ENCODE peak calls at places on chromosomes 3 and 15, in six cellular contexts. U, T, S, Q, G and Z are unnamed samples. For H3K9me3, the result is how much of the 10 kb centered on the place peaks cover.

GRCh38 chr15:88902846-88903245 is 7.5 kb upstream of the HAPLN3 start:
- DNase-seq in U (no peak), G (no peak), T (no peak), S (no peak), Q (no peak), Z (no peak)

GRCh38 chr3:127585163-127585812 is 5.2 kb downstream of the TPRA1 start:
- DNase-seq in T (no peak), S (no peak), G (no peak), Q (peak), U (peak), Z (no peak)

GRCh38 chr3:154791611-154792010 is 288.5 kb upstream of the MME start:
- DNase-seq in G (no peak), T (no peak), S (no peak), U (no peak), Q (no peak), Z (no peak)

GRCh38 chr15:57560976-57561711 is 30.6 kb upstream of the MYZAP start:
- DNase-seq in S (no peak), Q (peak), U (peak), T (peak), G (peak), Z (peak)

GRCh38 chr3:13288732-13289718 is 131.1 kb downstream of the NUP210 start:
- DNase-seq in T (no peak), Q (no peak), S (peak), U (no peak), G (no peak), Z (no peak)

GRCh38 chr15:99729920-99730319 is 3.3 kb downstream of the LYSMD4 start:
- DNase-seq in S (no peak), G (no peak), T (no peak), Q (peak), U (peak), Z (no peak)

GRCh38 chr3:131393868-131394267 is 12.3 kb downstream of the NUDT16 start:
- DNase-seq in T (no peak), S (no peak), U (no peak), G (no peak), Q (peak), Z (no peak)

GRCh38 chr15:73677146-73677607 is 7.0 kb upstream of the CD276 start:
- DNase-seq in S (no peak), G (peak), U (peak), T (no peak), Q (peak), Z (peak)

GRCh38 chr3:171445805-171446204 is 14.4 kb downstream of the TNIK start:
- DNase-seq in U (no peak), S (no peak), G (no peak), Q (no peak), T (no peak), Z (no peak)

GRCh38 chr3:104825116-104825515 is 541.6 kb upstream of the ALCAM start:
- DNase-seq in T (no peak), G (no peak), U (no peak), Q (peak), S (no peak), Z (no peak)

GRCh38 chr3:100590114-100590839 is 19.1 kb upstream of the ADGRG7 start:
- DNase-seq in T (peak), U (peak), Q (peak), S (no peak), G (peak), Z (no peak)

GRCh38 chr3:184609861-184610365 is 48.3 kb downstream of the EPHB3 start:
- DNase-seq in S (peak), G (no peak), U (no peak), T (no peak), Q (no peak), Z (no peak)

GRCh38 chr3:122782804-122783203 is 10.8 kb downstream of the HSPBAP1 start:
- DNase-seq in U (no peak), T (no peak), S (no peak), Q (no peak), G (no peak), Z (no peak)

GRCh38 chr3:114093596-114093995 is 37.1 kb downstream of the QTRT2 start:
- DNase-seq in Q (peak), T (peak), S (no peak), G (peak), U (peak), Z (peak)

GRCh38 chr15:31197497-31198414 is 96.2 kb upstream of the TRPM1 start:
- DNase-seq in T (no peak), S (peak), G (peak), U (peak), Q (peak), Z (peak)

GRCh38 chr3:53219897-53220483 is 35.8 kb downstream of the TKT start:
- DNase-seq in S (peak), U (peak), T (peak), Q (peak), G (peak), Z (peak)

GRCh38 chr15:88913017-88913849 is at the start of gene MFGE8:
- DNase-seq in U (peak), G (peak), T (no peak), S (peak), Q (peak), Z (peak)

GRCh38 chr3:197878427-197878826 is 71.6 kb upstream of the RPL35A start:
- DNase-seq in G (no peak), S (peak), U (no peak), T (no peak), Q (no peak), Z (no peak)

GRCh38 chr15:95252404-95252803 is 1021.0 kb downstream of the MCTP2 start:
- DNase-seq in S (no peak), Q (peak), G (no peak), U (peak), T (no peak), Z (no peak)

GRCh38 chr3:161474691-161475090 is 21.9 kb upstream of the OTOL1 start:
- DNase-seq in U (no peak), Q (no peak), G (no peak), S (no peak), T (no peak), Z (no peak)

GRCh38 chr3:197750396-197750831 is 731 bp downstream of the FYTTD1 start:
- DNase-seq in G (peak), T (no peak), S (peak), U (peak), Q (peak), Z (peak)

GRCh38 chr3:194879991-194880939 is 194.6 kb downstream of the FAM43A start:
- DNase-seq in T (no peak), Q (peak), S (no peak), U (peak), G (peak), Z (peak)

GRCh38 chr15:27486676-27487290 is 515.8 kb downstream of the GABRG3 start:
- DNase-seq in T (no peak), S (no peak), U (no peak), G (no peak), Q (no peak), Z (no peak)
- H3K9me3 ChIP-seq in T (under half), S (under half), U (under half), G (under half), Q (under half), Z (under half)

GRCh38 chr3:69353088-69353478 is 32.8 kb downstream of the FRMD4B start:
- DNase-seq in T (no peak), U (no peak), Q (no peak), S (no peak), G (no peak), Z (no peak)
- H3K27ac ChIP-seq in T (no peak), U (no peak), Q (no peak), S (peak), G (peak), Z (peak)

GRCh38 chr15:51625236-51625635 is 2.7 kb upstream of the DMXL2 start:
- DNase-seq in Q (no peak), U (no peak), T (no peak), S (no peak), G (no peak), Z (no peak)
- H3K4me3 ChIP-seq in Q (no peak), U (no peak), T (no peak), S (no peak), G (no peak), Z (no peak)

DNA sequence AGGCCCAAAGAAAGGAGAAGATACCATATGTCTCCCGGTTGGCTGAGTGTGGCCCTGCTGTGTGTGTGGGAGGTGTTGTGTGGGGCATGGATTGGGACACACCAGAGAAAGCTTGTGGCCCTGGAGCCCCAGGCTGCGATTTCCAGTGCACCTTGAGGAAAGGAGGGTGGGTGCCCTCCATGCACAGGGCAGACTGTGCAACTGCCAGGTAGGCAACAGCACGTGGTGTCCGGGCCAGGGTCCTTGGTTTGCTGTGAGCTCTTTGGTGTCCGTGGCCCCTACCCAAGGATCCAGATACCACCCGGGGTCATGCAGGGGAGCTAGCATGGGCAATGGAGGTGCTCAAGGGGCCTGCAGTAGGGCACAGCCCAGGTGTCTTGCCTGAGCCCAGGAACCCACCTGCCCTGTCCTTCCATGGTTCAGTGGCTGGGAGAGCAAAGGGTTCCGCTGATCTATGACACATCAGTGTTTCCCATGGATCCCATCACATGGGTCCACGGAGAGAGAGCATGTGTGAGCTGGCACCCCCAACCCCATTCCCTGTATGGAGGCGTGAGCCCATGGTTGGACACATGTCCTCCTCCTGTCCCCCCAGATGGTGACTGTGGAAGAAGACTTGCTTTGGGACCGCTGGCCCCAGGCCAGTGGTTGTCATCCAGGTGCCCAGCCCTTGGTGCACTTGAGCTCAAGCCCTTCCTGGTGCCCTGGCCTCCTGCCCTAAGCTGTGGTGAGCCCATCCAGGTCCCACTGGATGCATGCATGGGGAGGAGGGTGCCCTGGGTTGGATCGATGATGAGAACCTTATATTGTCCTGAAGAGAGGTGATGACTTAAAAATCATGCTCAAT is 223.4 kb downstream of the SNRPN start:
- DNase-seq in U (no peak), Q (no peak), T (no peak), G (peak), S (peak), Z (peak)
- H3K9me3 ChIP-seq in U (under half), Q (under half), T (half or more), G (under half), S (under half), Z (under half)

DNA sequence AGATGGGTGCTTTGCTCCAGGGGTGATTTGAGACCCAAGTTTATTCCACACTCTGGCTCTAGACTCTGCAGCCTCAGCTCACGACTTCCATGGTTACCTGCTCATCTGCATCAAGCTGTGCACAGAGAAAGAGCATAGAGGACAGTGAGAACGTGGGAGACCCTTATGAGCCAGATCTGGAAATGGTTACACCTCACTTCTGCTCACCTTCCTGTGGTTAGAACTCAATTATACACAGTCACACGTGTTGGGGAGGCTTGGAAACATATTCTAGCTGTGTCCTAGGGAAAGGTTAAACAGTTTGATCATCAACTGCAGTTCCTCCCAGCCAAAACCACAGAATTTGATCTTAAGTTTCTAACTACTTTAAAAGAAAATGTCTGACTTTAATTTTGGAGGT is 1.8 kb downstream of the FETUB start:
- DNase-seq in S (no peak), U (no peak), Q (no peak), T (no peak), G (no peak), Z (no peak)
- H3K27ac ChIP-seq in S (no peak), U (no peak), Q (no peak), T (no peak), G (no peak), Z (no peak)

GRCh38 chr15:96264351-96264798 is 66.1 kb upstream of the NR2F2 start:
- DNase-seq in G (no peak), U (no peak), Q (no peak), T (no peak), S (no peak), Z (no peak)
- H3K4me3 ChIP-seq in G (no peak), U (no peak), Q (no peak), T (no peak), S (no peak), Z (no peak)